ENCODE peak calls at places on chromosomes 5 and 9, in ten cellular contexts. M is sigmoid colon; Y is lower leg skin; B is T-helper 2 cell; F is neural crest cell; G is foreskin fibroblast; K is activated T-helper 1 cell treated with anti-CD3 and anti-CD28 coated beads, Interleukin-2, amount 50 U/mL, for 16 hours; O is left ventricle myocardium inferior; Z is AG09319; Q is stimulated activated CD4-positive, alpha-beta T cell treated with anti-CD3 and anti-CD28 coated beads, Interleukin-2, amount 100 ng/mL, for 48 hours. U is an unnamed sample.

GRCh38 chr5:94082405-94082804 is 341.0 kb upstream of the POU5F2 start:
- DNase-seq in M (no peak), Y (no peak), B (no peak), F (no peak), G (no peak), K (no peak), O (no peak), Z (no peak), Q (no peak), U (no peak)

GRCh38 chr5:148734518-148734917 is 80.2 kb upstream of the HTR4 start:
- DNase-seq in M (no peak), Y (no peak), B (no peak), F (no peak), G (no peak), K (no peak), O (no peak), Z (no peak), Q (no peak), U (no peak)

GRCh38 chr9:136091582-136092352 is 3.3 kb downstream of the NACC2 start:
- DNase-seq in M (no peak), Y (no peak), B (no peak), F (no peak), G (no peak), K (no peak), O (no peak), Z (no peak), Q (no peak), U (no peak)

GRCh38 chr9:108671156-108671555 is 184.6 kb downstream of the ACTL7B start:
- DNase-seq in M (no peak), Y (peak), B (no peak), F (no peak), G (peak), K (no peak), O (no peak), Z (no peak), Q (no peak), U (no peak)

GRCh38 chr5:150289551-150290390 is at the start of gene CAMK2A:
- DNase-seq in M (no peak), Y (no peak), B (no peak), F (peak), G (no peak), K (no peak), O (no peak), Z (no peak), Q (no peak), U (no peak)

GRCh38 chr9:34501372-34501771 is 21.4 kb downstream of the ENHO start:
- DNase-seq in M (no peak), Y (no peak), B (no peak), F (no peak), G (no peak), K (no peak), O (no peak), Z (no peak), Q (no peak), U (no peak)

GRCh38 chr5:157306690-157307089 is 40.8 kb downstream of the CYFIP2 start:
- DNase-seq in M (no peak), Y (peak), B (no peak), F (no peak), G (no peak), K (no peak), O (no peak), Z (no peak), Q (no peak), U (no peak)

GRCh38 chr5:33362915-33363314 is 77.8 kb upstream of the TARS1 start:
- DNase-seq in M (peak), Y (no peak), B (no peak), F (no peak), G (peak), K (no peak), O (no peak), Z (no peak), Q (no peak), U (no peak)

U was measured in Panc1.